ENCODE peak calls at places on chromosomes 4 and X, in nine cellular contexts. Q is right lobe of liver, K is heart left ventricle, E is SK-N-MC, U is aorta, F is astrocyte of the spinal cord, C is fibroblast of the aortic adventitia, J is endothelial cell of umbilical vein, Z is stomach. R is an unnamed sample.

GRCh38 chrX:12013220-12013619 is 125.1 kb upstream of the FRMPD4 start:
- DNase-seq in Q (no peak), K (no peak), E (no peak), U (no peak), F (peak), C (peak), J (peak), Z (no peak), R (peak)

GRCh38 chr4:36243355-36244256 is 708 bp downstream of the ARAP2 start:
- DNase-seq in Q (no peak), K (no peak), E (no peak), U (peak), F (peak), C (no peak), J (no peak), Z (peak), R (no peak)

GRCh38 chr4:163063891-163064290 is 102.8 kb downstream of the NAF1 start:
- DNase-seq in Q (no peak), K (no peak), E (no peak), U (no peak), F (no peak), C (no peak), J (no peak), Z (no peak), R (peak)

GRCh38 chr4:25970691-25971427 is 56.8 kb downstream of the SMIM20 start:
- DNase-seq in Q (no peak), K (peak), E (no peak), U (no peak), F (peak), C (no peak), J (no peak), Z (no peak), R (peak)

GRCh38 chr4:125582302-125582701 is 267.5 kb downstream of the FAT4 start:
- DNase-seq in Q (no peak), K (no peak), E (no peak), U (no peak), F (peak), C (no peak), J (peak), Z (no peak), R (peak)

GRCh38 chr4:61723492-61723891 is 523.4 kb downstream of the ADGRL3 start:
- DNase-seq in Q (no peak), K (no peak), E (no peak), U (no peak), F (no peak), C (no peak), J (no peak), Z (no peak), R (no peak)

GRCh38 chr4:128228778-128229457 is 58.7 kb downstream of the PGRMC2 start:
- DNase-seq in Q (no peak), K (no peak), E (no peak), U (no peak), F (peak), C (peak), J (no peak), Z (no peak), R (no peak)

GRCh38 chr4:3290889-3291321 is 1.9 kb upstream of the RGS12 start:
- DNase-seq in Q (no peak), K (no peak), E (no peak), U (no peak), F (no peak), C (no peak), J (no peak), Z (peak), R (no peak)

GRCh38 chr4:54709281-54709854 is 51.6 kb downstream of the KIT start:
- DNase-seq in Q (no peak), K (no peak), E (no peak), U (no peak), F (no peak), C (no peak), J (no peak), Z (no peak), R (no peak)

GRCh38 chr4:43453058-43453457 is 560.5 kb downstream of the GRXCR1 start:
- DNase-seq in Q (no peak), K (no peak), E (no peak), U (no peak), F (no peak), C (no peak), J (no peak), Z (no peak), R (no peak)

GRCh38 chr4:48380583-48381167 is 39.3 kb downstream of the SLAIN2 start:
- DNase-seq in Q (no peak), K (no peak), E (no peak), U (no peak), F (no peak), C (no peak), J (no peak), Z (no peak), R (no peak)

GRCh38 chrX:77527233-77528001 is 80.2 kb downstream of the FGF16 start:
- DNase-seq in Q (no peak), K (peak), E (no peak), U (peak), F (no peak), C (peak), J (no peak), Z (no peak), R (no peak)

GRCh38 chrX:125293792-125294780 is 25.6 kb upstream of the TEX13C start:
- DNase-seq in Q (no peak), K (no peak), E (no peak), U (no peak), F (no peak), C (no peak), J (no peak), Z (no peak), R (no peak)

GRCh38 chr4:152038238-152038637 is 277.4 kb upstream of the GATB start:
- DNase-seq in Q (no peak), K (no peak), E (no peak), U (no peak), F (no peak), C (peak), J (no peak), Z (no peak), R (no peak)

GRCh38 chr4:2489841-2490552 is 21.1 kb downstream of the RNF4 start:
- DNase-seq in Q (no peak), K (no peak), E (no peak), U (no peak), F (no peak), C (peak), J (peak), Z (no peak), R (no peak)

GRCh38 chr4:35541146-35541887 is 703.0 kb downstream of the ARAP2 start:
- DNase-seq in Q (no peak), K (no peak), E (no peak), U (no peak), F (no peak), C (no peak), J (no peak), Z (no peak), R (no peak)

GRCh38 chrX:124266325-124267087 is 66.0 kb upstream of the TEX13D start:
- DNase-seq in Q (no peak), K (no peak), E (no peak), U (no peak), F (no peak), C (no peak), J (no peak), Z (no peak), R (no peak)

GRCh38 chr4:78556655-78557054 is 5.1 kb downstream of the ANXA3 start:
- DNase-seq in Q (no peak), K (no peak), E (no peak), U (no peak), F (no peak), C (no peak), J (no peak), Z (no peak), R (no peak)

GRCh38 chr4:161762796-161763195 is 401.0 kb downstream of the FSTL5 start:
- DNase-seq in Q (no peak), K (no peak), E (no peak), U (no peak), F (peak), C (no peak), J (peak), Z (no peak), R (peak)

GRCh38 chr4:53476232-53477037 is 99.0 kb downstream of the FIP1L1 start:
- DNase-seq in Q (no peak), K (no peak), E (no peak), U (peak), F (peak), C (peak), J (no peak), Z (no peak), R (peak)
- H3K4me3 ChIP-seq in Q (no peak), K (no peak), E (no peak), U (no peak), F (no peak), C (peak), J (no peak), Z (no peak), R (no peak)

GRCh38 chr4:77076889-77077635 is 1.3 kb upstream of the CCNI start:
- DNase-seq in Q (no peak), K (no peak), E (no peak), U (no peak), F (no peak), C (no peak), J (no peak), Z (no peak), R (no peak)
- H3K4me3 ChIP-seq in Q (peak), K (peak), E (peak), U (peak), F (peak), C (peak), J (peak), Z (peak), R (peak)

GRCh38 chr4:140943486-140943885 is 187.3 kb upstream of the TBC1D9 start:
- DNase-seq in Q (no peak), K (no peak), E (no peak), U (no peak), F (peak), C (peak), J (no peak), Z (no peak), R (peak)
- H3K4me3 ChIP-seq in Q (no peak), K (no peak), E (no peak), U (no peak), F (no peak), C (no peak), J (no peak), Z (no peak), R (no peak)

GRCh38 chrX:137033774-137034507 is at the start of gene GPR101:
- DNase-seq in Q (no peak), K (no peak), E (no peak), U (no peak), F (no peak), C (no peak), J (no peak), Z (no peak), R (no peak)
- H3K4me3 ChIP-seq in Q (no peak), K (no peak), E (peak), U (no peak), F (no peak), C (no peak), J (no peak), Z (peak), R (no peak)

GRCh38 chrX:66000628-66001275 is 39.1 kb downstream of the VSIG4 start:
- DNase-seq in Q (no peak), K (no peak), E (no peak), U (no peak), F (no peak), C (no peak), J (no peak), Z (no peak), R (no peak)

GRCh38 chrX:66002832-66003680 is 36.8 kb downstream of the VSIG4 start:
- DNase-seq in Q (no peak), K (no peak), E (no peak), U (no peak), F (no peak), C (no peak), J (no peak), Z (no peak), R (no peak)

GRCh38 chrX:66000178-66000577 is 39.7 kb downstream of the VSIG4 start:
- DNase-seq in Q (no peak), K (no peak), E (no peak), U (no peak), F (no peak), C (no peak), J (no peak), Z (no peak), R (no peak)

GRCh38 chrX:65999563-66000148 is 40.2 kb downstream of the VSIG4 start:
- DNase-seq in Q (no peak), K (no peak), E (no peak), U (no peak), F (no peak), C (no peak), J (no peak), Z (no peak), R (no peak)

GRCh38 chrX:66001596-66001995 is 38.3 kb downstream of the VSIG4 start:
- DNase-seq in Q (no peak), K (no peak), E (no peak), U (no peak), F (no peak), C (no peak), J (no peak), Z (no peak), R (no peak)
- H3K4me3 ChIP-seq in Q (no peak), K (no peak), E (no peak), U (no peak), F (no peak), C (no peak), J (no peak), Z (no peak), R (no peak)

GRCh38 chrX:83508006-83508405 is at the start of gene POU3F4:
- DNase-seq in Q (no peak), K (no peak), E (no peak), U (no peak), F (peak), C (no peak), J (no peak), Z (no peak), R (no peak)
- H3K4me3 ChIP-seq in Q (no peak), K (no peak), E (no peak), U (no peak), F (peak), C (no peak), J (no peak), Z (no peak), R (no peak)

GRCh38 chrX:71111141-71111843 is at the start of gene IL2RG:
- DNase-seq in Q (no peak), K (no peak), E (no peak), U (no peak), F (no peak), C (no peak), J (no peak), Z (peak), R (no peak)

GRCh38 chrX:71107762-71108360 is 1.3 kb upstream of the CXorf65 start:
- DNase-seq in Q (no peak), K (peak), E (no peak), U (peak), F (no peak), C (no peak), J (no peak), Z (no peak), R (no peak)

GRCh38 chrX:71117358-71117757 is 1.0 kb upstream of the MED12 start:
- DNase-seq in Q (no peak), K (no peak), E (no peak), U (no peak), F (no peak), C (no peak), J (no peak), Z (no peak), R (no peak)

GRCh38 chrX:71107245-71107644 is 705 bp upstream of the CXorf65 start:
- DNase-seq in Q (no peak), K (no peak), E (no peak), U (peak), F (no peak), C (no peak), J (no peak), Z (no peak), R (no peak)

DNA sequence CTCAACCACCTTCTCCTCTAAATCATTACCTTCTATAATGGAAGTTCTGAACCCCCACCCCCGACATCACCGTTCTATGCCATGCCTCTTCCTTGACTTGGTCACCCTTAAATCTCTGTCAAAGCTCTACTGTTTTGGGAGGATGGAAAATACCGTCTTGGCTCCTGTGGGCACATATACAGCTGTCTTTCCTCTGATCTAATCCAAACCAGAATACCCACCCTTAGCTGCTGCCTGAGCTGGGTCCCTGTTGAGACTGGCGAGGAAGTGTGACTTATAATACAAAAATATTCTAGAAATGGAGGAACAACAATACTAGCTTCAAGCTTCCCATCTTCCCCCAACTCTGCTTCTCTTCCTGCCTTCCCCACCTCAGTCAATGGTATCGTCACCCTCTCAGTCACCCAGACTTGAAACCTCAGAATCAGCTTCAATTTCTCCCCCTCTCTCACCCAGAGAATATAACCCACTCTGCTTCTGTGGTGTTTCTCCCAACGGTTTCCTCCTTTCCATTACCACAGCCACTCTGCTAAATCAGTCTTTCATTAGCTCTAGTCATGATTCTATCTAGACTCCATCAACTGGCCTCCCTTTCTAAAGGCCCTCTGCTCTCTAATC is 583 bp upstream of the IL2RG start:
- DNase-seq in Q (no peak), K (no peak), E (no peak), U (no peak), F (no peak), C (no peak), J (no peak), Z (no peak), R (no peak)
- H3K4me3 ChIP-seq in Q (no peak), K (no peak), E (no peak), U (no peak), F (no peak), C (no peak), J (no peak), Z (no peak), R (no peak)

DNA sequence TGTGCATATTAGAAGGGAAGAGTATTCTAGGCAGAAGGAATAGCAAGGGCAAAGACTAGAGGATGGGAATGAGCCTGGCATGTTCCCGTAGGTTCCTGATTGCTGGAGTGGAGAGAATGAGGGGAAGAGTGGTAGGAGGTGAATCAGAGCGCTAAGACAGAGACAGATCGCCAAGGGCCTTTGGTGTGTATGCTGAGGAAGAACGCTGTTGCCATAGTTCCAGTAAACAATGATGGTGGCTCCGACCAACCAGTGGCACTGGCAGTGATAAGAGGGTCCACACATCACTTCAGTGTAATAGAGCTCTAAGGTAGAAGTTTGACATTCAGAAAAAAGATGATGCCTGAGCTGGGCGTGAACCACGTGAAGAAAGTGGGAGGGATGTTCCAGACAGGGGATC is 966 bp downstream of the TBC1D25 start:
- DNase-seq in Q (no peak), K (no peak), E (no peak), U (no peak), F (no peak), C (no peak), J (no peak), Z (no peak), R (no peak)
- H3K4me3 ChIP-seq in Q (no peak), K (peak), E (peak), U (no peak), F (peak), C (peak), J (peak), Z (peak), R (peak)

GRCh38 chr4:19455196-19455595 is 796.5 kb upstream of the SLIT2 start:
- DNase-seq in Q (no peak), K (no peak), E (no peak), U (no peak), F (no peak), C (no peak), J (no peak), Z (no peak), R (no peak)

GRCh38 chr4:19455850-19456602 is 795.7 kb upstream of the SLIT2 start:
- DNase-seq in Q (no peak), K (no peak), E (no peak), U (no peak), F (no peak), C (no peak), J (no peak), Z (no peak), R (no peak)
- H3K4me3 ChIP-seq in Q (no peak), K (no peak), E (no peak), U (no peak), F (no peak), C (no peak), J (no peak), Z (no peak), R (no peak)